ENCODE peak calls at places on chromosomes 5 and 9, in five cellular contexts. One of them, this sample, is unnamed.

GRCh38 chr5:129547137-129547536 is 87.0 kb downstream of the ADAMTS19 start:
- DNase-seq in WTC11: no peak
- DNase-seq in endothelial cell of umbilical vein: no peak
- DNase-seq in K562: no peak
- DNase-seq in H1: no peak
- DNase-seq in this sample: no peak

GRCh38 chr9:71891557-71892189 is 19.3 kb downstream of the ABHD17B start:
- DNase-seq in WTC11: no peak
- DNase-seq in endothelial cell of umbilical vein: no peak
- DNase-seq in K562: no peak
- DNase-seq in H1: no peak
- DNase-seq in this sample: no peak

GRCh38 chr9:84759300-84759750 is 89.8 kb downstream of the NTRK2 start:
- DNase-seq in WTC11: no peak
- DNase-seq in endothelial cell of umbilical vein: no peak
- DNase-seq in K562: no peak
- DNase-seq in H1: no peak
- DNase-seq in this sample: no peak

GRCh38 chr9:100096378-100096916 is 2.4 kb downstream of the ERP44 start:
- DNase-seq in WTC11: no peak
- DNase-seq in endothelial cell of umbilical vein: no peak
- DNase-seq in K562: no peak
- DNase-seq in H1: no peak
- DNase-seq in this sample: no peak

GRCh38 chr5:173823721-173824567 is 64.2 kb upstream of the CPEB4 start:
- DNase-seq in WTC11: no peak
- DNase-seq in endothelial cell of umbilical vein: peak
- DNase-seq in K562: no peak
- DNase-seq in H1: no peak
- DNase-seq in this sample: peak

GRCh38 chr5:130032807-130033206 is 128.5 kb downstream of the CHSY3 start:
- DNase-seq in WTC11: no peak
- DNase-seq in endothelial cell of umbilical vein: no peak
- DNase-seq in K562: no peak
- DNase-seq in H1: no peak
- DNase-seq in this sample: no peak

GRCh38 chr5:62307364-62307689 is 1.3 kb downstream of the KIF2A start:
- DNase-seq in WTC11: no peak
- DNase-seq in endothelial cell of umbilical vein: no peak
- DNase-seq in K562: no peak
- DNase-seq in H1: no peak
- DNase-seq in this sample: no peak

GRCh38 chr5:115930630-115931337 is 31.5 kb upstream of the LVRN start:
- DNase-seq in WTC11: no peak
- DNase-seq in endothelial cell of umbilical vein: no peak
- DNase-seq in K562: no peak
- DNase-seq in H1: no peak
- DNase-seq in this sample: no peak

GRCh38 chr5:122906768-122907167 is 61.4 kb downstream of the SNX24 start:
- DNase-seq in WTC11: no peak
- DNase-seq in endothelial cell of umbilical vein: peak
- DNase-seq in K562: no peak
- DNase-seq in H1: no peak
- DNase-seq in this sample: no peak

GRCh38 chr5:169577966-169578365 is 5.6 kb upstream of the SPDL1 start:
- DNase-seq in WTC11: no peak
- DNase-seq in endothelial cell of umbilical vein: no peak
- DNase-seq in K562: no peak
- DNase-seq in H1: no peak
- DNase-seq in this sample: no peak

GRCh38 chr5:127898551-127899213 is 184.9 kb upstream of the SLC12A2 start:
- DNase-seq in WTC11: no peak
- DNase-seq in endothelial cell of umbilical vein: no peak
- DNase-seq in K562: no peak
- DNase-seq in H1: no peak
- DNase-seq in this sample: no peak
- TF ChIP-seq JUN in WTC11: no peak
- TF ChIP-seq JUN in endothelial cell of umbilical vein: no peak
- TF ChIP-seq JUN in K562: no peak
- TF ChIP-seq JUN in H1: no peak
- TF ChIP-seq JUN in this sample: no peak

GRCh38 chr9:14670718-14671117 is 22.5 kb downstream of the ZDHHC21 start:
- DNase-seq in WTC11: no peak
- DNase-seq in endothelial cell of umbilical vein: peak
- DNase-seq in K562: no peak
- DNase-seq in H1: no peak
- DNase-seq in this sample: no peak
- TF ChIP-seq JUN in WTC11: no peak
- TF ChIP-seq JUN in endothelial cell of umbilical vein: peak
- TF ChIP-seq JUN in K562: no peak
- TF ChIP-seq JUN in H1: no peak
- TF ChIP-seq JUN in this sample: no peak

DNA sequence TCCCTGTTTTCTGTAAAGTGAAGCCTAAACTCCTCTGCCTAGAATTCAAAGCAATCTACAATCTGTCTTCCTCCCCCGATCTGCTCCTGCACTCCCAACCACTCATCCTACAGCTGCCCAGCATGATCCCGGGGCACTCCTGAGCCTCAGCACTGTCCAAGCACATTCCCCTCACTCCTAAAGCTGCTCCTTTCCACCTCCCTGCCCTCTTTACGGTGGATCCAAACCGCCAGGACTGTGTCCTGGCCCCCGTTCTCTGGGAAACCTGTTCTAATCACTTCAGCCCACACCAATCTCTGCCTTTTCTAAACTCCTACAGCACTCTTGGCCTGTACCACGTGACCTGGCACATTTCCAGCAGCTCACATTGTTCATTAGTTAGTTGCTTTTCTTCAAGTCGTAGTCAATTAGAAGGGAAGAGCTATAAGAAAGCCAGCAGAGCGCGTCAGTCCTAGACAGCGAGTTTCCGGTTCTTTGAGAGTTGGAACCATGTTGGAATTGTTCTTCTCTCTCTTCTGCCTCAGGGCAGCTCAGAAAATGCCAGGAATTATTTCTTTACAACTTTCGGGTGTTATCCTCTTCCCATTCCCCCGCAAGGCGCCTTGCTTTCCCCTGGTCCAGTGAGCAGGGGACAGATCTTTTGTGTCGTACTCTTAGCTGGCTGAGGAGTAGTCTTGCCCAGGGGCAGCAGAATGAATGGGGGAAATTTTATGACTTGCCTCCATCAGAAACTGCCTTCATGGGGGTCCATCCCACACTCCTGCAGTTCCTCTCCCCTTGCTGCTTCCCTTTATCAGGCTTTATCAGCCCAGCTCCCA is 60.7 kb downstream of the NRG2 start:
- DNase-seq in WTC11: no peak
- DNase-seq in endothelial cell of umbilical vein: peak
- DNase-seq in K562: peak
- DNase-seq in H1: no peak
- DNase-seq in this sample: no peak
- TF ChIP-seq JUN in WTC11: no peak
- TF ChIP-seq JUN in endothelial cell of umbilical vein: no peak
- TF ChIP-seq JUN in K562: no peak
- TF ChIP-seq JUN in H1: no peak
- TF ChIP-seq JUN in this sample: no peak

GRCh38 chr5:41831155-41831554 is 39.1 kb downstream of the OXCT1 start:
- DNase-seq in WTC11: no peak
- DNase-seq in endothelial cell of umbilical vein: no peak
- DNase-seq in K562: no peak
- DNase-seq in H1: no peak
- DNase-seq in this sample: no peak

GRCh38 chr5:41832430-41832829 is 37.8 kb downstream of the OXCT1 start:
- DNase-seq in WTC11: no peak
- DNase-seq in endothelial cell of umbilical vein: peak
- DNase-seq in K562: no peak
- DNase-seq in H1: no peak
- DNase-seq in this sample: no peak

GRCh38 chr5:41841325-41841724 is 28.9 kb downstream of the OXCT1 start:
- DNase-seq in WTC11: no peak
- DNase-seq in endothelial cell of umbilical vein: no peak
- DNase-seq in K562: no peak
- DNase-seq in H1: no peak
- DNase-seq in this sample: no peak

GRCh38 chr5:41834506-41834905 is 35.7 kb downstream of the OXCT1 start:
- DNase-seq in WTC11: no peak
- DNase-seq in endothelial cell of umbilical vein: no peak
- DNase-seq in K562: no peak
- DNase-seq in H1: no peak
- DNase-seq in this sample: no peak

GRCh38 chr5:41835625-41836024 is 34.6 kb downstream of the OXCT1 start:
- DNase-seq in WTC11: peak
- DNase-seq in endothelial cell of umbilical vein: peak
- DNase-seq in K562: no peak
- DNase-seq in H1: no peak
- DNase-seq in this sample: no peak
- TF ChIP-seq JUN in WTC11: no peak
- TF ChIP-seq JUN in endothelial cell of umbilical vein: no peak
- TF ChIP-seq JUN in K562: no peak
- TF ChIP-seq JUN in H1: no peak
- TF ChIP-seq JUN in this sample: no peak

DNA sequence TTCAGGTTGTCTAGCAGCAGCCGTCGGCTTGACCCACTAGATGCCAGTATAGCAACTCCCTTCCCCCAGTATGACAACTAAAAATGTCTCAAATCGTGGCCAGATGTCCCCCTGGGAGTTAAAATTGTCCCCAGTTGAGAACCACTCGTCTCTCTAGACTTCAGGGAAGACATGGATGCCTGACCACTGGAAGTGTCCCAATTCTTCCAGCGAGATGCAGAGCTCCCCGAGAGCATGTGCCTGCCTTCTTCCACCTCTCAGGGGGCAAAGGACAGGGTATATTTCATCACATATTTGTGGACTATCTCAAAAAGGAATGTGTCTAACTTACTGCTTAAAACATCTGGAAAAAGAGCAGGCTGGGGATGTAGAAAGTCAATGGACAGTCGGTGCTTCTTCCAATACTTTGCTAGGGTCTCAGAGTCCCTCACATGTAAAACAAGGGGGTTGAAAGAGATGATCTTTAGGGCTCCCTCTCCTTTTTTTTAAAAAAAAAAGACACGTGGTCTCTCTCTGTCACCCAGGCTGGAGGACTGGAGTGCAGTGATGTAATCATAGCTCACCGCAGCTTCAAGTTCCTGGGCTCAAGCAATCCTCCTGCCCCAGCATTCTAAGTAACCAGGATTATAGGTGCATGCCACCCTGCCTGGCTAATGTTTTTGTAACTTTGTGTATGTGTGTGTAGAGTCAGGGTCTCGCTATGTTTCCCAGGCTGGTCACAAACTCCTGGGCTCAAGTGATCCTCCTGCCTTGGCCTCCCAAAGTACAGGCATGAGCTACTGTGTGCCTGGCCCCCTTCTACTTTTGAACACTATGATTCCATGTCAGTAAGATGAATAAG is 190.6 kb downstream of the DAB2IP start:
- DNase-seq in WTC11: no peak
- DNase-seq in endothelial cell of umbilical vein: no peak
- DNase-seq in K562: no peak
- DNase-seq in H1: peak
- DNase-seq in this sample: no peak
- TF ChIP-seq JUN in WTC11: no peak
- TF ChIP-seq JUN in endothelial cell of umbilical vein: no peak
- TF ChIP-seq JUN in K562: no peak
- TF ChIP-seq JUN in H1: no peak
- TF ChIP-seq JUN in this sample: no peak

GRCh38 chr9:35001285-35001677 is 11.7 kb downstream of the DNAJB5 start:
- DNase-seq in WTC11: no peak
- DNase-seq in endothelial cell of umbilical vein: no peak
- DNase-seq in K562: peak
- DNase-seq in H1: no peak
- DNase-seq in this sample: no peak

GRCh38 chr9:35002623-35003022 is 13.1 kb downstream of the DNAJB5 start:
- DNase-seq in WTC11: no peak
- DNase-seq in endothelial cell of umbilical vein: no peak
- DNase-seq in K562: peak
- DNase-seq in H1: no peak
- DNase-seq in this sample: no peak

GRCh38 chr9:35001803-35002502 is 12.4 kb downstream of the DNAJB5 start:
- DNase-seq in WTC11: no peak
- DNase-seq in endothelial cell of umbilical vein: peak
- DNase-seq in K562: peak
- DNase-seq in H1: no peak
- DNase-seq in this sample: no peak

GRCh38 chr9:34999576-34999975 is 10.0 kb downstream of the DNAJB5 start:
- DNase-seq in WTC11: no peak
- DNase-seq in endothelial cell of umbilical vein: no peak
- DNase-seq in K562: no peak
- DNase-seq in H1: no peak
- DNase-seq in this sample: no peak

DNA sequence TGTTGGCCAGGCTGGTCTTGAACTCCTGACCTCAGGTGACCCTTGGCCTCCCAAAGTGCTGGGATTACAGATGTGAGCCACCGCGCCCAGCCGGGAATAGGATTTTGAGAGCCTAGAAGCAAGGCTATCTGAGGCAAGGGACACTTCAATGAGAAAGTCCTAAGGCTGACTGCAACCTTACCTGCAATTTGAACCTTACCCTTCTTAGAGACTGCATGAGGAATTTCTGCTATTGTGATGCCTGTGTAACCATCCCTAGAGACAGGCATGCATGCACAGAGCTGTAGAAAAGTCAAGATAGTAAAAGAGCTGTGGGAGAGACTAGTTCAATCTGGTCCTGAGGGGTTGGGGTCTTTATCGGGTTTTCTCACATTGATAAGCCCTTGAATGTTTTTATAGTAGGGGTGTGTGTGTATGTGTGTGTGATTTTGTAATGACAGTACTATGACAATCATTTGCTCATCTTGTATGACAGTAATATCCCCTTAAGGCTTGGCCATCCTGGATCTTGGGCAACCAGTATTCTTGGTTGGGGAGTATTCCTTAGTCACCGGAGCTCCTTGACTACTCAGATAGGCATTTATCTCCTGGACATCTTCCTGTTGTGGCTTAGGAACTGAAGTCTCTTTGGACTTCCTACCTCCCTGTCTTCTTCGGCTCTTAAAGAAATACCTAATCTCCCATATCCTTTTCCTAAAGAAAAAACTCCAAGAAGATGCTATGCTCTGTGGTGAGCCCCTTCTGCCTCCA is 11.2 kb downstream of the DNAJB5 start:
- DNase-seq in WTC11: no peak
- DNase-seq in endothelial cell of umbilical vein: no peak
- DNase-seq in K562: peak
- DNase-seq in H1: no peak
- DNase-seq in this sample: peak
- TF ChIP-seq JUN in WTC11: no peak
- TF ChIP-seq JUN in endothelial cell of umbilical vein: no peak
- TF ChIP-seq JUN in K562: no peak
- TF ChIP-seq JUN in H1: no peak
- TF ChIP-seq JUN in this sample: no peak

GRCh38 chr5:139926797-139927503 is 116.1 kb downstream of the NRG2 start:
- DNase-seq in WTC11: no peak
- DNase-seq in endothelial cell of umbilical vein: no peak
- DNase-seq in K562: no peak
- DNase-seq in H1: peak
- DNase-seq in this sample: no peak
- TF ChIP-seq JUN in WTC11: no peak
- TF ChIP-seq JUN in endothelial cell of umbilical vein: no peak
- TF ChIP-seq JUN in K562: no peak
- TF ChIP-seq JUN in H1: no peak
- TF ChIP-seq JUN in this sample: no peak

This sample was measured in A549.